ENCODE peak calls at places on chromosomes 2 and 18, in five cellular contexts. One of them, this sample, is unnamed. For H3K9me3, the result is how much of the 10 kb centered on the place peaks cover.

GRCh38 chr2:200351815-200352214 is 45.3 kb downstream of the SPATS2L start:
- DNase-seq in A549: no peak
- DNase-seq in AG04450: no peak
- DNase-seq in naive thymus-derived CD4-positive, alpha-beta T cell: no peak
- DNase-seq in GM23248: no peak
- DNase-seq in this sample: no peak

GRCh38 chr2:143139835-143140393 is 10.7 kb downstream of the ARHGAP15 start:
- DNase-seq in A549: no peak
- DNase-seq in AG04450: no peak
- DNase-seq in naive thymus-derived CD4-positive, alpha-beta T cell: no peak
- DNase-seq in GM23248: no peak
- DNase-seq in this sample: no peak

GRCh38 chr2:235206980-235207579 is 255.3 kb downstream of the SH3BP4 start:
- DNase-seq in A549: no peak
- DNase-seq in AG04450: no peak
- DNase-seq in naive thymus-derived CD4-positive, alpha-beta T cell: no peak
- DNase-seq in GM23248: no peak
- DNase-seq in this sample: no peak

GRCh38 chr18:3615374-3615773 is 165.4 kb downstream of the TGIF1 start:
- DNase-seq in A549: no peak
- DNase-seq in AG04450: no peak
- DNase-seq in naive thymus-derived CD4-positive, alpha-beta T cell: no peak
- DNase-seq in GM23248: no peak
- DNase-seq in this sample: no peak

GRCh38 chr18:22643731-22644130 is 226.0 kb upstream of the CTAGE1 start:
- DNase-seq in A549: no peak
- DNase-seq in AG04450: no peak
- DNase-seq in naive thymus-derived CD4-positive, alpha-beta T cell: no peak
- DNase-seq in GM23248: peak
- DNase-seq in this sample: no peak

GRCh38 chr2:168096158-168096557 is 151.2 kb downstream of the STK39 start:
- DNase-seq in A549: no peak
- DNase-seq in AG04450: no peak
- DNase-seq in naive thymus-derived CD4-positive, alpha-beta T cell: no peak
- DNase-seq in GM23248: no peak
- DNase-seq in this sample: no peak

GRCh38 chr18:5721924-5722323 is 173.4 kb downstream of the TMEM200C start:
- DNase-seq in A549: no peak
- DNase-seq in AG04450: no peak
- DNase-seq in naive thymus-derived CD4-positive, alpha-beta T cell: no peak
- DNase-seq in GM23248: no peak
- DNase-seq in this sample: no peak

GRCh38 chr2:55618025-55618648 is 715 bp upstream of the PPP4R3B start:
- DNase-seq in A549: no peak
- DNase-seq in AG04450: no peak
- DNase-seq in naive thymus-derived CD4-positive, alpha-beta T cell: no peak
- DNase-seq in GM23248: peak
- DNase-seq in this sample: no peak

GRCh38 chr18:74173434-74173750 is 25.1 kb downstream of the TIMM21 start:
- DNase-seq in A549: no peak
- DNase-seq in AG04450: no peak
- DNase-seq in naive thymus-derived CD4-positive, alpha-beta T cell: no peak
- DNase-seq in GM23248: no peak
- DNase-seq in this sample: no peak

GRCh38 chr2:241179894-241180293 is 8.6 kb upstream of the ANO7 start:
- DNase-seq in A549: no peak
- DNase-seq in AG04450: no peak
- DNase-seq in naive thymus-derived CD4-positive, alpha-beta T cell: no peak
- DNase-seq in GM23248: peak
- DNase-seq in this sample: no peak

GRCh38 chr2:71223767-71224333 is 3.1 kb downstream of the PAIP2B start:
- DNase-seq in A549: peak
- DNase-seq in AG04450: no peak
- DNase-seq in naive thymus-derived CD4-positive, alpha-beta T cell: no peak
- DNase-seq in GM23248: peak
- DNase-seq in this sample: no peak

GRCh38 chr2:23944527-23944926 is 4.3 kb downstream of the UBXN2A start:
- DNase-seq in A549: no peak
- DNase-seq in AG04450: no peak
- DNase-seq in naive thymus-derived CD4-positive, alpha-beta T cell: no peak
- DNase-seq in GM23248: no peak
- DNase-seq in this sample: no peak

GRCh38 chr18:79300382-79300781 is 95.3 kb upstream of the NFATC1 start:
- DNase-seq in A549: no peak
- DNase-seq in AG04450: no peak
- DNase-seq in naive thymus-derived CD4-positive, alpha-beta T cell: no peak
- DNase-seq in GM23248: no peak
- DNase-seq in this sample: no peak

GRCh38 chr2:146214394-146214929 is 1630.4 kb upstream of the ACVR2A start:
- DNase-seq in A549: no peak
- DNase-seq in AG04450: no peak
- DNase-seq in naive thymus-derived CD4-positive, alpha-beta T cell: no peak
- DNase-seq in GM23248: no peak
- DNase-seq in this sample: no peak

GRCh38 chr18:79948719-79949411 is 2.6 kb downstream of the SLC66A2 start:
- DNase-seq in A549: no peak
- DNase-seq in AG04450: no peak
- DNase-seq in naive thymus-derived CD4-positive, alpha-beta T cell: no peak
- DNase-seq in GM23248: no peak
- DNase-seq in this sample: no peak

GRCh38 chr18:50286391-50287027 is 983 bp downstream of the CXXC1 start:
- DNase-seq in A549: no peak
- DNase-seq in AG04450: no peak
- DNase-seq in naive thymus-derived CD4-positive, alpha-beta T cell: no peak
- DNase-seq in GM23248: peak
- DNase-seq in this sample: no peak

GRCh38 chr2:237699870-237700582 is 72.6 kb downstream of the LRRFIP1 start:
- DNase-seq in A549: no peak
- DNase-seq in AG04450: no peak
- DNase-seq in naive thymus-derived CD4-positive, alpha-beta T cell: peak
- DNase-seq in GM23248: no peak
- DNase-seq in this sample: no peak

GRCh38 chr2:233079473-233079877 is 19.3 kb downstream of the INPP5D start:
- DNase-seq in A549: no peak
- DNase-seq in AG04450: no peak
- DNase-seq in naive thymus-derived CD4-positive, alpha-beta T cell: peak
- DNase-seq in GM23248: no peak
- DNase-seq in this sample: no peak

GRCh38 chr2:54114936-54115283 is 505 bp upstream of the ACYP2 start:
- DNase-seq in A549: no peak
- DNase-seq in AG04450: no peak
- DNase-seq in naive thymus-derived CD4-positive, alpha-beta T cell: no peak
- DNase-seq in GM23248: no peak
- DNase-seq in this sample: no peak

GRCh38 chr18:49112664-49113063 is 161.9 kb upstream of the SMAD7 start:
- DNase-seq in A549: no peak
- DNase-seq in AG04450: no peak
- DNase-seq in naive thymus-derived CD4-positive, alpha-beta T cell: no peak
- DNase-seq in GM23248: no peak
- DNase-seq in this sample: no peak

GRCh38 chr2:161096336-161096735 is 63.9 kb upstream of the TANK start:
- DNase-seq in A549: no peak
- DNase-seq in AG04450: no peak
- DNase-seq in naive thymus-derived CD4-positive, alpha-beta T cell: no peak
- DNase-seq in GM23248: peak
- DNase-seq in this sample: no peak

GRCh38 chr2:120766758-120767351 is 31.2 kb downstream of the GLI2 start:
- DNase-seq in A549: no peak
- DNase-seq in AG04450: no peak
- DNase-seq in naive thymus-derived CD4-positive, alpha-beta T cell: no peak
- DNase-seq in GM23248: no peak
- DNase-seq in this sample: no peak

GRCh38 chr2:40020997-40021396 is 241.9 kb upstream of the THUMPD2 start:
- DNase-seq in A549: no peak
- DNase-seq in AG04450: no peak
- DNase-seq in naive thymus-derived CD4-positive, alpha-beta T cell: no peak
- DNase-seq in GM23248: no peak
- DNase-seq in this sample: no peak

GRCh38 chr18:77374106-77374505 is 124.5 kb downstream of the GALR1 start:
- DNase-seq in A549: no peak
- DNase-seq in AG04450: no peak
- DNase-seq in naive thymus-derived CD4-positive, alpha-beta T cell: no peak
- DNase-seq in GM23248: no peak
- DNase-seq in this sample: no peak

GRCh38 chr2:105730170-105730569 is 14.5 kb upstream of the NCK2 start:
- DNase-seq in A549: no peak
- DNase-seq in AG04450: no peak
- DNase-seq in naive thymus-derived CD4-positive, alpha-beta T cell: no peak
- DNase-seq in GM23248: no peak
- DNase-seq in this sample: no peak

GRCh38 chr2:217966399-217967068 is 36.3 kb downstream of the TNS1 start:
- DNase-seq in A549: no peak
- DNase-seq in AG04450: no peak
- DNase-seq in naive thymus-derived CD4-positive, alpha-beta T cell: no peak
- DNase-seq in GM23248: peak
- DNase-seq in this sample: no peak

GRCh38 chr2:55912926-55913325 is 10.7 kb downstream of the EFEMP1 start:
- DNase-seq in A549: no peak
- DNase-seq in AG04450: no peak
- DNase-seq in naive thymus-derived CD4-positive, alpha-beta T cell: no peak
- DNase-seq in GM23248: no peak
- DNase-seq in this sample: no peak

GRCh38 chr18:43648002-43648401 is 370.7 kb upstream of the SYT4 start:
- DNase-seq in A549: no peak
- DNase-seq in AG04450: no peak
- DNase-seq in naive thymus-derived CD4-positive, alpha-beta T cell: no peak
- DNase-seq in GM23248: peak
- DNase-seq in this sample: no peak

GRCh38 chr18:43650423-43650822 is 373.1 kb upstream of the SYT4 start:
- DNase-seq in A549: no peak
- DNase-seq in AG04450: no peak
- DNase-seq in naive thymus-derived CD4-positive, alpha-beta T cell: no peak
- DNase-seq in GM23248: no peak
- DNase-seq in this sample: no peak

GRCh38 chr18:43656547-43656946 is 379.3 kb upstream of the SYT4 start:
- DNase-seq in A549: no peak
- DNase-seq in AG04450: no peak
- DNase-seq in naive thymus-derived CD4-positive, alpha-beta T cell: no peak
- DNase-seq in GM23248: no peak
- DNase-seq in this sample: no peak

GRCh38 chr18:43651067-43651466 is 373.8 kb upstream of the SYT4 start:
- DNase-seq in A549: no peak
- DNase-seq in AG04450: no peak
- DNase-seq in naive thymus-derived CD4-positive, alpha-beta T cell: no peak
- DNase-seq in GM23248: no peak
- DNase-seq in this sample: no peak
- H3K9me3 ChIP-seq in A549: under half
- H3K9me3 ChIP-seq in AG04450: under half
- H3K9me3 ChIP-seq in naive thymus-derived CD4-positive, alpha-beta T cell: under half
- H3K9me3 ChIP-seq in GM23248: under half
- H3K9me3 ChIP-seq in this sample: under half

GRCh38 chr18:8932866-8933265 is 169.6 kb upstream of the NDUFV2 start:
- DNase-seq in A549: no peak
- DNase-seq in AG04450: no peak
- DNase-seq in naive thymus-derived CD4-positive, alpha-beta T cell: no peak
- DNase-seq in GM23248: no peak
- DNase-seq in this sample: no peak
- H3K9me3 ChIP-seq in A549: under half
- H3K9me3 ChIP-seq in AG04450: under half
- H3K9me3 ChIP-seq in naive thymus-derived CD4-positive, alpha-beta T cell: under half
- H3K9me3 ChIP-seq in GM23248: under half
- H3K9me3 ChIP-seq in this sample: under half

GRCh38 chr18:32763306-32763705 is 9.5 kb downstream of the KLHL14 start:
- DNase-seq in A549: no peak
- DNase-seq in AG04450: no peak
- DNase-seq in naive thymus-derived CD4-positive, alpha-beta T cell: no peak
- DNase-seq in GM23248: no peak
- DNase-seq in this sample: no peak

GRCh38 chr18:32760391-32760790 is 12.4 kb downstream of the KLHL14 start:
- DNase-seq in A549: no peak
- DNase-seq in AG04450: no peak
- DNase-seq in naive thymus-derived CD4-positive, alpha-beta T cell: no peak
- DNase-seq in GM23248: no peak
- DNase-seq in this sample: no peak

GRCh38 chr18:32764611-32765244 is 8.1 kb downstream of the KLHL14 start:
- DNase-seq in A549: no peak
- DNase-seq in AG04450: no peak
- DNase-seq in naive thymus-derived CD4-positive, alpha-beta T cell: no peak
- DNase-seq in GM23248: no peak
- DNase-seq in this sample: no peak

GRCh38 chr18:32761231-32761785 is 11.5 kb downstream of the KLHL14 start:
- DNase-seq in A549: no peak
- DNase-seq in AG04450: no peak
- DNase-seq in naive thymus-derived CD4-positive, alpha-beta T cell: no peak
- DNase-seq in GM23248: no peak
- DNase-seq in this sample: no peak

GRCh38 chr18:32759768-32760167 is 13.1 kb downstream of the KLHL14 start:
- DNase-seq in A549: no peak
- DNase-seq in AG04450: no peak
- DNase-seq in naive thymus-derived CD4-positive, alpha-beta T cell: no peak
- DNase-seq in GM23248: no peak
- DNase-seq in this sample: no peak
- H3K9me3 ChIP-seq in A549: under half
- H3K9me3 ChIP-seq in AG04450: under half
- H3K9me3 ChIP-seq in naive thymus-derived CD4-positive, alpha-beta T cell: under half
- H3K9me3 ChIP-seq in GM23248: under half
- H3K9me3 ChIP-seq in this sample: under half

DNA sequence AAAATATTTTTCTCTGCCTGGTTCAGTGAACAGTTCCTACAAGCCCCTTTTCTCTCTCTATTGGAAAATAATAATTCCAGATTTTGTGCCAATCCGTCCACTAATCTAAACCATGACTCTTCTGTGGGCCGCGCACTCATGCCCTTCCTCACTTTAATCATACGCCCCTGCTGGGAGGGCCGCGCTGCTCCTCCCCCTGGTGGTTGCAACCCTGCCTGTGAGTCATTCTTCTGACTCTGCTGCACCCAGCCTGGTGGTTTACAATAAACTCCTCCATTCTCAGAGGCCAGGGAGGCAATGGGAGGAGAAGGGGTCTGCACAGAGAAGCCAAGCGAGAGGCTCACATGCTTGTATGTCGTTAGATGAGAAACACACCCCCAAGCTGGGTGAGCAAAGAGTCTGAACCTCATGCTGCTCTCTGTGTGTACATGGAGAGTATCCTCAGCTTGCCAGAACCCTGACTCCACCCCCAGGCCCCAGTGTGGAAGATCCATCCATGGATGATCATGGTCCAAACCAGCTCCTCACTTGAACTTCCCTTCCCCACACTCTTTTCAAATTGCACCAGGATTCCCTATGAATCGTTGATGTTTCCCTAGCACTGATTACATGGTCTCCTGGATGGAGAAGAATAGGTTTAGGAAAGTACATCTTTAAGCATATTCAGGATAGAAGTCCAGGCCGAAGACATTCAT is 228.9 kb downstream of the ANKRD30B start:
- DNase-seq in A549: no peak
- DNase-seq in AG04450: no peak
- DNase-seq in naive thymus-derived CD4-positive, alpha-beta T cell: no peak
- DNase-seq in GM23248: peak
- DNase-seq in this sample: no peak
- H3K9me3 ChIP-seq in A549: under half
- H3K9me3 ChIP-seq in AG04450: half or more
- H3K9me3 ChIP-seq in naive thymus-derived CD4-positive, alpha-beta T cell: under half
- H3K9me3 ChIP-seq in GM23248: under half
- H3K9me3 ChIP-seq in this sample: under half

GRCh38 chr2:123546348-123546747 is 478.7 kb upstream of the CNTNAP5 start:
- DNase-seq in A549: no peak
- DNase-seq in AG04450: no peak
- DNase-seq in naive thymus-derived CD4-positive, alpha-beta T cell: no peak
- DNase-seq in GM23248: no peak
- DNase-seq in this sample: no peak
- H3K9me3 ChIP-seq in A549: under half
- H3K9me3 ChIP-seq in AG04450: under half
- H3K9me3 ChIP-seq in naive thymus-derived CD4-positive, alpha-beta T cell: under half
- H3K9me3 ChIP-seq in GM23248: under half
- H3K9me3 ChIP-seq in this sample: under half

This sample was measured in T-helper 17 cell.